ENCODE peak calls at places on chromosomes 6 and 20, in nine cellular contexts. One of them, this sample, is unnamed.

GRCh38 chr6:86192123-86192522 is 549.4 kb upstream of the SYNCRIP start:
- DNase-seq in heart right ventricle: no peak
- DNase-seq in lower leg skin: no peak
- DNase-seq in keratinocyte: no peak
- DNase-seq in upper lobe of left lung: no peak
- DNase-seq in AG04450: no peak
- DNase-seq in hepatocyte: peak
- DNase-seq in esophagus muscularis mucosa: no peak
- DNase-seq in stomach: no peak
- DNase-seq in this sample: peak

GRCh38 chr6:15365273-15365687 is 119.4 kb downstream of the JARID2 start:
- DNase-seq in AG04450: no peak
- DNase-seq in esophagus muscularis mucosa: peak
- DNase-seq in lower leg skin: peak
- DNase-seq in stomach: peak
- DNase-seq in hepatocyte: peak
- DNase-seq in heart right ventricle: peak
- DNase-seq in upper lobe of left lung: peak
- DNase-seq in keratinocyte: peak
- DNase-seq in this sample: peak

GRCh38 chr6:107793193-107793592 is 30.9 kb downstream of the SCML4 start:
- DNase-seq in AG04450: no peak
- DNase-seq in hepatocyte: no peak
- DNase-seq in esophagus muscularis mucosa: peak
- DNase-seq in keratinocyte: no peak
- DNase-seq in upper lobe of left lung: no peak
- DNase-seq in stomach: no peak
- DNase-seq in lower leg skin: no peak
- DNase-seq in heart right ventricle: no peak
- DNase-seq in this sample: no peak

GRCh38 chr20:16488086-16488485 is 85.2 kb downstream of the KIF16B start:
- DNase-seq in lower leg skin: no peak
- DNase-seq in upper lobe of left lung: no peak
- DNase-seq in keratinocyte: no peak
- DNase-seq in hepatocyte: no peak
- DNase-seq in AG04450: no peak
- DNase-seq in stomach: no peak
- DNase-seq in esophagus muscularis mucosa: no peak
- DNase-seq in heart right ventricle: no peak
- DNase-seq in this sample: no peak

GRCh38 chr6:169990095-169991030 is 238.9 kb downstream of the ERMARD start:
- DNase-seq in hepatocyte: no peak
- DNase-seq in esophagus muscularis mucosa: no peak
- DNase-seq in keratinocyte: no peak
- DNase-seq in upper lobe of left lung: peak
- DNase-seq in lower leg skin: peak
- DNase-seq in stomach: peak
- DNase-seq in heart right ventricle: no peak
- DNase-seq in AG04450: no peak
- DNase-seq in this sample: no peak

GRCh38 chr6:6605873-6606272 is 17.4 kb downstream of the LY86 start:
- DNase-seq in stomach: no peak
- DNase-seq in heart right ventricle: no peak
- DNase-seq in esophagus muscularis mucosa: no peak
- DNase-seq in upper lobe of left lung: no peak
- DNase-seq in AG04450: no peak
- DNase-seq in keratinocyte: no peak
- DNase-seq in hepatocyte: no peak
- DNase-seq in lower leg skin: no peak
- DNase-seq in this sample: no peak

GRCh38 chr6:37517411-37517812 is 17.7 kb upstream of the CCDC167 start:
- DNase-seq in stomach: no peak
- DNase-seq in lower leg skin: no peak
- DNase-seq in heart right ventricle: no peak
- DNase-seq in AG04450: no peak
- DNase-seq in upper lobe of left lung: no peak
- DNase-seq in keratinocyte: no peak
- DNase-seq in esophagus muscularis mucosa: no peak
- DNase-seq in hepatocyte: no peak
- DNase-seq in this sample: no peak

GRCh38 chr20:58514321-58515239 is 619 bp downstream of the APCDD1L start:
- DNase-seq in AG04450: no peak
- DNase-seq in heart right ventricle: no peak
- DNase-seq in lower leg skin: peak
- DNase-seq in stomach: no peak
- DNase-seq in hepatocyte: no peak
- DNase-seq in keratinocyte: no peak
- DNase-seq in esophagus muscularis mucosa: no peak
- DNase-seq in upper lobe of left lung: no peak
- DNase-seq in this sample: no peak

GRCh38 chr6:113184291-113184690 is 672.9 kb upstream of the MARCKS start:
- DNase-seq in esophagus muscularis mucosa: no peak
- DNase-seq in AG04450: peak
- DNase-seq in stomach: no peak
- DNase-seq in keratinocyte: no peak
- DNase-seq in upper lobe of left lung: no peak
- DNase-seq in heart right ventricle: no peak
- DNase-seq in hepatocyte: no peak
- DNase-seq in lower leg skin: no peak
- DNase-seq in this sample: peak

GRCh38 chr20:37522258-37523011 is 1.4 kb downstream of the NNAT start:
- DNase-seq in upper lobe of left lung: peak
- DNase-seq in keratinocyte: peak
- DNase-seq in hepatocyte: no peak
- DNase-seq in heart right ventricle: peak
- DNase-seq in AG04450: no peak
- DNase-seq in lower leg skin: peak
- DNase-seq in esophagus muscularis mucosa: no peak
- DNase-seq in stomach: peak
- DNase-seq in this sample: no peak

GRCh38 chr20:44728835-44729342 is 13.7 kb downstream of the CCN5 start:
- DNase-seq in upper lobe of left lung: peak
- DNase-seq in keratinocyte: peak
- DNase-seq in heart right ventricle: peak
- DNase-seq in lower leg skin: peak
- DNase-seq in hepatocyte: peak
- DNase-seq in esophagus muscularis mucosa: no peak
- DNase-seq in AG04450: no peak
- DNase-seq in stomach: peak
- DNase-seq in this sample: peak

GRCh38 chr6:63793727-63794126 is 158.1 kb downstream of the PHF3 start:
- DNase-seq in heart right ventricle: no peak
- DNase-seq in keratinocyte: no peak
- DNase-seq in lower leg skin: no peak
- DNase-seq in esophagus muscularis mucosa: no peak
- DNase-seq in stomach: no peak
- DNase-seq in upper lobe of left lung: no peak
- DNase-seq in AG04450: no peak
- DNase-seq in hepatocyte: no peak
- DNase-seq in this sample: no peak

GRCh38 chr20:52127309-52127708 is 64.3 kb downstream of the ZFP64 start:
- DNase-seq in keratinocyte: no peak
- DNase-seq in AG04450: no peak
- DNase-seq in stomach: no peak
- DNase-seq in upper lobe of left lung: no peak
- DNase-seq in hepatocyte: no peak
- DNase-seq in esophagus muscularis mucosa: no peak
- DNase-seq in heart right ventricle: no peak
- DNase-seq in lower leg skin: no peak
- DNase-seq in this sample: no peak

GRCh38 chr6:7298113-7298512 is 14.9 kb downstream of the SSR1 start:
- DNase-seq in keratinocyte: no peak
- DNase-seq in upper lobe of left lung: no peak
- DNase-seq in stomach: no peak
- DNase-seq in hepatocyte: no peak
- DNase-seq in lower leg skin: no peak
- DNase-seq in heart right ventricle: no peak
- DNase-seq in esophagus muscularis mucosa: no peak
- DNase-seq in AG04450: no peak
- DNase-seq in this sample: no peak

GRCh38 chr20:3240776-3241363 is 1.9 kb upstream of the SLC4A11 start:
- DNase-seq in heart right ventricle: no peak
- DNase-seq in upper lobe of left lung: no peak
- DNase-seq in lower leg skin: no peak
- DNase-seq in esophagus muscularis mucosa: no peak
- DNase-seq in AG04450: no peak
- DNase-seq in stomach: no peak
- DNase-seq in keratinocyte: no peak
- DNase-seq in hepatocyte: no peak
- DNase-seq in this sample: no peak
- H3K4me3 ChIP-seq in heart right ventricle: peak
- H3K4me3 ChIP-seq in upper lobe of left lung: no peak
- H3K4me3 ChIP-seq in lower leg skin: no peak
- H3K4me3 ChIP-seq in esophagus muscularis mucosa: no peak
- H3K4me3 ChIP-seq in AG04450: peak
- H3K4me3 ChIP-seq in stomach: peak
- H3K4me3 ChIP-seq in keratinocyte: peak
- H3K4me3 ChIP-seq in hepatocyte: no peak
- H3K4me3 ChIP-seq in this sample: no peak

DNA sequence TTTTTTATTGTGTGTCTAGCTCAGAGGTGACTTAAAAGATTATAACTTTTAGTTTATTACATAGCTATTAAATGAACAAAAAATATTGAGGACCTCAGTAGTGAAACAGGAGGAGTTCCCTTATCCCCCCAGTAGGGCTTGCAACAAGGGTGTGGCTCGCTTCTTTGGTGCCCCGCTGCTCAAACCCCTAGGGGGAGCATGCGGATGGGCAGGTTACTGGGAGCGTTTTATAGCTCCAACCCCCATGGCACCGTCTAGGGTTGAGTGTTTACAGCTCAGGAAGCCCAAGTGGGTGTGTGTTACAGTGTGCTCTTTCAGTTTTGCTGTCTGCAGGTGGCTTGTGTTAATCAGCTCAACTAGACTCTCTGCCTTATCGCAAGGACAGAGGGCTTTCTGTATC is 1513.7 kb downstream of the GRIK2 start:
- DNase-seq in heart right ventricle: no peak
- DNase-seq in AG04450: no peak
- DNase-seq in upper lobe of left lung: no peak
- DNase-seq in keratinocyte: no peak
- DNase-seq in esophagus muscularis mucosa: no peak
- DNase-seq in stomach: no peak
- DNase-seq in lower leg skin: no peak
- DNase-seq in hepatocyte: no peak
- DNase-seq in this sample: no peak
- TF ChIP-seq CTCF in heart right ventricle: no peak
- TF ChIP-seq CTCF in AG04450: no peak
- TF ChIP-seq CTCF in upper lobe of left lung: no peak
- TF ChIP-seq CTCF in keratinocyte: no peak
- TF ChIP-seq CTCF in esophagus muscularis mucosa: no peak
- TF ChIP-seq CTCF in stomach: no peak
- TF ChIP-seq CTCF in lower leg skin: no peak
- TF ChIP-seq CTCF in hepatocyte: no peak
- TF ChIP-seq CTCF in this sample: no peak

GRCh38 chr6:144390202-144390601 is 105.1 kb downstream of the UTRN start:
- DNase-seq in AG04450: no peak
- DNase-seq in heart right ventricle: no peak
- DNase-seq in keratinocyte: no peak
- DNase-seq in upper lobe of left lung: no peak
- DNase-seq in hepatocyte: no peak
- DNase-seq in stomach: no peak
- DNase-seq in esophagus muscularis mucosa: no peak
- DNase-seq in lower leg skin: no peak
- DNase-seq in this sample: no peak

GRCh38 chr6:144395835-144396234 is 110.7 kb downstream of the UTRN start:
- DNase-seq in esophagus muscularis mucosa: no peak
- DNase-seq in AG04450: no peak
- DNase-seq in hepatocyte: no peak
- DNase-seq in heart right ventricle: no peak
- DNase-seq in upper lobe of left lung: no peak
- DNase-seq in stomach: no peak
- DNase-seq in keratinocyte: no peak
- DNase-seq in lower leg skin: no peak
- DNase-seq in this sample: no peak

GRCh38 chr6:144394209-144394608 is 109.1 kb downstream of the UTRN start:
- DNase-seq in AG04450: no peak
- DNase-seq in upper lobe of left lung: no peak
- DNase-seq in esophagus muscularis mucosa: no peak
- DNase-seq in lower leg skin: no peak
- DNase-seq in hepatocyte: no peak
- DNase-seq in stomach: no peak
- DNase-seq in keratinocyte: no peak
- DNase-seq in heart right ventricle: no peak
- DNase-seq in this sample: no peak

GRCh38 chr6:144395014-144395413 is 109.9 kb downstream of the UTRN start:
- DNase-seq in stomach: no peak
- DNase-seq in lower leg skin: no peak
- DNase-seq in AG04450: no peak
- DNase-seq in hepatocyte: no peak
- DNase-seq in keratinocyte: no peak
- DNase-seq in upper lobe of left lung: no peak
- DNase-seq in heart right ventricle: no peak
- DNase-seq in esophagus muscularis mucosa: no peak
- DNase-seq in this sample: no peak

GRCh38 chr6:144390886-144391285 is 105.8 kb downstream of the UTRN start:
- DNase-seq in keratinocyte: no peak
- DNase-seq in stomach: no peak
- DNase-seq in AG04450: no peak
- DNase-seq in upper lobe of left lung: no peak
- DNase-seq in hepatocyte: no peak
- DNase-seq in lower leg skin: no peak
- DNase-seq in esophagus muscularis mucosa: no peak
- DNase-seq in heart right ventricle: no peak
- DNase-seq in this sample: no peak
- H3K4me3 ChIP-seq in keratinocyte: no peak
- H3K4me3 ChIP-seq in stomach: no peak
- H3K4me3 ChIP-seq in AG04450: no peak
- H3K4me3 ChIP-seq in upper lobe of left lung: no peak
- H3K4me3 ChIP-seq in hepatocyte: no peak
- H3K4me3 ChIP-seq in lower leg skin: no peak
- H3K4me3 ChIP-seq in esophagus muscularis mucosa: no peak
- H3K4me3 ChIP-seq in heart right ventricle: no peak
- H3K4me3 ChIP-seq in this sample: no peak

DNA sequence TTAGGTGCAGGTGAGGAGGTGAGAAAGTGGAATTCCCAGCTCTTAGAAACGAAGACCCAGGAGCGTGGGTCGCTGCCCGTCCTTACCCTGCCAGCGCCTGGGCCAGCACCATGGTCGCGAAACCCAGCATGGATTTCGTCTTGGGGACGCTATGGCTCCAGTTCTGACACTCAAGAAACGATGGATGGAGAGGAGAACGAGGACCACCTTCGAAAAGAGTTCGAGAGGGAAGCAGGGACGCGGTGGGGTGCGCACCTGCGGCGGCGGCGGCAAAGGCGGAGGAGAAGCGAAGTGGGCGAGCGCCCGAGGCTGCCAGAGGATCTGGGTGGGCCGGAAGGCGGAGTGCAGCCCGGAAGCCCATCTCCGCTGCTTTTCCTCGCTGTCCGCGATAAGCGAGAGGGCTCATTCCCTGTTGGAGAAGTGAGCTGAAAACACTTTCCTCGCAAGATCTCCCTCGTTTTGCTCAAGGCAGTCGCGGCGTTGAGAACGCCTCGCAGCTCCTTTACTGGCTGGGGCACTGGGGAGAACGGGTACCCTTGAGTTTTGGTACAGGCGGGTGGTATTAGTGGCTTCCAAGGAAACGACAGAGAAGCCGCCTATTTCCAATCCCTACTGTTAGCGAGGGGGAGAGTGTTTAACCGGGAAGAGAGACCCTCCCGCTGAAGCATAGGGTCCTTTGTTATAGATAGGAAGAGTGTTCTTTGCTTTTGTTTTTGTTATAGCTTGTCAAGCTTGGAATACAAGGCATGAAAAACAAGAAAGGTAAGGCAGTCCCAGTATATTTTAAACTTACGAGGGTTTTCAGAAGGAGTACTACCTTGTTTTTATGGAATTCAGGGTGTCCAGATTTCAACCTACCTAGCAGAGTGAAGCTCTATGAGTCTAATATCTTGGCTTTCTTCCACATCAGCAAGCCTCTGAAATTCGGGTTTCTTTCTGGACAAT is 109.5 kb downstream of the TRIM27 start:
- DNase-seq in hepatocyte: no peak
- DNase-seq in upper lobe of left lung: no peak
- DNase-seq in heart right ventricle: no peak
- DNase-seq in stomach: no peak
- DNase-seq in AG04450: no peak
- DNase-seq in esophagus muscularis mucosa: no peak
- DNase-seq in lower leg skin: no peak
- DNase-seq in keratinocyte: no peak
- DNase-seq in this sample: no peak
- TF ChIP-seq CTCF in hepatocyte: no peak
- TF ChIP-seq CTCF in upper lobe of left lung: no peak
- TF ChIP-seq CTCF in heart right ventricle: no peak
- TF ChIP-seq CTCF in stomach: no peak
- TF ChIP-seq CTCF in AG04450: no peak
- TF ChIP-seq CTCF in esophagus muscularis mucosa: no peak
- TF ChIP-seq CTCF in lower leg skin: no peak
- TF ChIP-seq CTCF in keratinocyte: no peak
- TF ChIP-seq CTCF in this sample: no peak